ENCODE peak calls at places on chromosome 1, in nine cellular contexts. R, J, O, K, G, X, A, Q and P are unnamed samples.

GRCh38 chr1:8814870-8815269 is 2.6 kb downstream of the RERE start:
- DNase-seq in R (peak), J (no peak), O (no peak), K (no peak), G (no peak), X (no peak), A (no peak), Q (no peak), P (no peak)

GRCh38 chr1:174923820-174924219 is 75.9 kb upstream of the CACYBP start:
- DNase-seq in R (no peak), J (no peak), O (no peak), K (no peak), G (no peak), X (no peak), A (no peak), Q (no peak), P (no peak)

GRCh38 chr1:90616395-90616794 is 100.7 kb downstream of the BARHL2 start:
- DNase-seq in R (peak), J (no peak), O (peak), K (no peak), G (no peak), X (peak), A (no peak), Q (no peak), P (no peak)

GRCh38 chr1:66711420-66711819 is 40.8 kb upstream of the DYNLT5 start:
- DNase-seq in R (no peak), J (no peak), O (peak), K (no peak), G (no peak), X (peak), A (no peak), Q (no peak), P (no peak)

GRCh38 chr1:236027096-236027495 is 37.8 kb downstream of the NID1 start:
- DNase-seq in R (no peak), J (no peak), O (no peak), K (no peak), G (no peak), X (no peak), A (no peak), Q (no peak), P (no peak)

GRCh38 chr1:223180803-223181321 is 37.8 kb upstream of the TLR5 start:
- DNase-seq in R (peak), J (no peak), O (no peak), K (no peak), G (no peak), X (peak), A (no peak), Q (no peak), P (no peak)

GRCh38 chr1:222616535-222616934 is 1.4 kb upstream of the MIA3 start:
- DNase-seq in R (peak), J (peak), O (no peak), K (no peak), G (no peak), X (peak), A (no peak), Q (no peak), P (no peak)

GRCh38 chr1:189323090-189323489 is 1154.6 kb downstream of the BRINP3 start:
- DNase-seq in R (no peak), J (peak), O (no peak), K (no peak), G (no peak), X (peak), A (no peak), Q (no peak), P (no peak)

GRCh38 chr1:89907669-89908293 is 86.9 kb downstream of the LRRC8D start:
- DNase-seq in R (peak), J (peak), O (peak), K (no peak), G (no peak), X (peak), A (no peak), Q (no peak), P (no peak)

GRCh38 chr1:204848579-204848978 is 22.1 kb upstream of the NFASC start:
- DNase-seq in R (no peak), J (no peak), O (no peak), K (no peak), G (no peak), X (no peak), A (no peak), Q (no peak), P (no peak)

GRCh38 chr1:153485880-153486279 is 25.4 kb upstream of the S100A7 start:
- DNase-seq in R (peak), J (no peak), O (no peak), K (peak), G (no peak), X (peak), A (no peak), Q (no peak), P (no peak)

GRCh38 chr1:14263671-14264070 is 334.8 kb upstream of the KAZN start:
- DNase-seq in R (no peak), J (no peak), O (no peak), K (no peak), G (no peak), X (no peak), A (no peak), Q (no peak), P (no peak)

GRCh38 chr1:205373022-205373421 is 16.3 kb upstream of the KLHDC8A start:
- DNase-seq in R (no peak), J (peak), O (no peak), K (no peak), G (no peak), X (no peak), A (no peak), Q (no peak), P (no peak)

GRCh38 chr1:119136401-119136800 is 4.1 kb downstream of the WARS2 start:
- DNase-seq in R (peak), J (peak), O (no peak), K (no peak), G (no peak), X (peak), A (no peak), Q (no peak), P (no peak)

DNA sequence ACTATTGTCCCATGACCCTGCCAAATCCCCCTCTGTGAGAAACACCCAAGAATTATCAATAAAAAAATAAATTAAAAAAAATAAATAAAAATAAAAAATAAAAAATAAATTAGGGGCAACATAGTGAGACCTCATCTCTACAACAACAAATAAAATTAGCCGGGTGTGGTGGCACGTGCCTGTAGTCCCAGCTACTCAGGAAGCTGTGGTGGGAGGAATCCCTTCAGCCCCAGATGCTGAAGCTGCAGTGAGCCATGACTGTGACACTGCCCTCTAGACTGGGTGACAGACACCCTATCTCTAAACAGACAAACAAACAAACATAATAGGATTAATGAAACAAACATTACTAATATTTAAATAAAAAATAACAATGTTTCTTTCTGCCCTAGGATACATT is 34.3 kb downstream of the MRPL37 start:
- DNase-seq in R (no peak), J (no peak), O (no peak), K (no peak), G (no peak), X (no peak), A (no peak), Q (no peak), P (no peak)
- H3K27ac ChIP-seq in R (no peak), J (no peak), O (no peak), K (no peak), G (no peak), X (no peak), A (no peak), Q (no peak), P (no peak)

GRCh38 chr1:181089777-181090505 is 1.4 kb downstream of the IER5 start:
- DNase-seq in R (peak), J (peak), O (peak), K (peak), G (peak), X (peak), A (peak), Q (peak), P (peak)
- TF ChIP-seq CTCF in R (no peak), J (no peak), O (no peak), K (no peak), G (no peak), X (peak), A (no peak), Q (no peak), P (no peak)

GRCh38 chr1:202213361-202214088 is 19.9 kb downstream of the LGR6 start:
- DNase-seq in R (no peak), J (no peak), O (peak), K (no peak), G (no peak), X (no peak), A (no peak), Q (no peak), P (no peak)
- H3K27ac ChIP-seq in R (no peak), J (no peak), O (no peak), K (no peak), G (no peak), X (no peak), A (no peak), Q (no peak), P (peak)

GRCh38 chr1:15848929-15849774 is 1.6 kb downstream of the SPEN start:
- DNase-seq in R (peak), J (peak), O (peak), K (peak), G (peak), X (peak), A (peak), Q (peak), P (peak)

GRCh38 chr1:15848143-15848928 is 829 bp downstream of the SPEN start:
- DNase-seq in R (peak), J (peak), O (no peak), K (peak), G (no peak), X (peak), A (peak), Q (peak), P (peak)

GRCh38 chr1:15847893-15848142 is 311 bp downstream of the SPEN start:
- DNase-seq in R (no peak), J (no peak), O (no peak), K (no peak), G (no peak), X (no peak), A (no peak), Q (no peak), P (no peak)

GRCh38 chr1:15849775-15850449 is 2.4 kb downstream of the SPEN start:
- DNase-seq in R (peak), J (peak), O (peak), K (peak), G (no peak), X (peak), A (no peak), Q (peak), P (no peak)

GRCh38 chr1:15847100-15847892 is at the start of gene SPEN:
- DNase-seq in R (peak), J (peak), O (peak), K (peak), G (peak), X (peak), A (peak), Q (peak), P (peak)
- TF ChIP-seq CTCF in R (no peak), J (no peak), O (no peak), K (no peak), G (no peak), X (no peak), A (peak), Q (no peak), P (no peak)

GRCh38 chr1:156896490-156897033 is 3.0 kb downstream of the PEAR1 start:
- DNase-seq in R (peak), J (peak), O (peak), K (peak), G (no peak), X (peak), A (no peak), Q (no peak), P (peak)
- H3K27ac ChIP-seq in R (peak), J (peak), O (peak), K (peak), G (no peak), X (no peak), A (peak), Q (no peak), P (peak)

GRCh38 chr1:117389284-117389683 is 22.0 kb downstream of the MAN1A2 start:
- DNase-seq in R (no peak), J (no peak), O (no peak), K (peak), G (no peak), X (no peak), A (no peak), Q (no peak), P (no peak)
- TF ChIP-seq CTCF in R (no peak), J (no peak), O (no peak), K (no peak), G (no peak), X (no peak), A (no peak), Q (no peak), P (no peak)

GRCh38 chr1:211488641-211489040 is 3.3 kb downstream of the RD3 start:
- DNase-seq in R (no peak), J (no peak), O (no peak), K (no peak), G (no peak), X (no peak), A (no peak), Q (no peak), P (no peak)
- H3K27ac ChIP-seq in R (no peak), J (no peak), O (no peak), K (no peak), G (no peak), X (no peak), A (no peak), Q (no peak), P (no peak)

DNA sequence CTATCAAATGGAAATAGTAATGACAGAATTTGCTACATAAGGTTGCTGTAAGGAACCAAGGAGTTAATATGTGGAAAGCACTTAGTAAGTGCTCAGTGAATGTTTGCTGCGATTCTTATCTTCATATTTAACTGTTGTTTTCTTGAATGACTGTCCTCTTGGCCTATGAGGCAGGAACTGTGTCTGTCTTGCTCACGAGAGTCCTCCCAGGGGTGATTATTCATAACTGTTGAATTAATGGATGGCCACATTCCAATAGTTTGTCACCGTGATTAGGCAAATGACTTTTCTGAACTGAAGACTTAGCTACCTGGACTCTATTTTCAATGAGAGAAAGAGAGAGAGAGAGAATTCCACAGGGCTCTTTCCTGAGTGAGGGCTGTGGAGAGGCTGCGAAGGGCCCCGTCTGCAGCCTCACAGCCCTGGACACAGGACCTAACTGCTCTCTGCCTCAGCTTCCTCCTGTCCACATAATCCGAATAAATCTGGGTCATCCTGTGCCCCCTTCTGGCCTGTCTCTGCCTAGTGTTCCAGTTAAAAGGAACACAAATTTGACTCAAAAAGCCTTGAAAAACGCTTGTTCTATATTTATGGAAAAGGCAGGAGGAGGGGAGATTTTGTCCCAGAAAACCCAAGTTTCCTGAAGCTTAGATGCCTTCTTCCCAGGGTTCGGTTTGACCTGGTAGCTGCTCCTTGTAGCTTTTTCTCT is 8.5 kb downstream of the EDN2 start:
- DNase-seq in R (peak), J (no peak), O (no peak), K (peak), G (no peak), X (no peak), A (no peak), Q (no peak), P (no peak)
- TF ChIP-seq CTCF in R (peak), J (no peak), O (peak), K (no peak), G (no peak), X (peak), A (peak), Q (no peak), P (no peak)